ENCODE peak calls at places on chromosomes 1 and 21, in four cellular contexts. G is fibroblast of lung, D is HFFc6, W is HFF-Myc. C is an unnamed sample.
A peak's percentile ranks its signal among the peaks of the same experiment; 100 is the strongest.

GRCh38 chr1:87642581-87643129 is 314.0 kb downstream of the LMO4 start:
- DNase-seq in W (no peak), D (no peak), G (no peak), C (no peak)

GRCh38 chr1:216823731-216824130 is 100.5 kb upstream of the ESRRG start:
- DNase-seq in W (no peak), G (no peak), D (no peak), C (no peak)

GRCh38 chr1:199700551-199700950 is 327.0 kb upstream of the NR5A2 start:
- DNase-seq in D (no peak), G (no peak), W (no peak), C (no peak)

GRCh38 chr1:226002667-226003501 is 3.7 kb upstream of the SDE2 start:
- DNase-seq in D (peak; percentile 31), W (peak; percentile 54), G (no peak), C (no peak)

GRCh38 chr1:27940297-27940696 is 5.5 kb downstream of the SMPDL3B start:
- DNase-seq in W (no peak), G (peak; percentile 31), D (no peak), C (no peak)

GRCh38 chr1:51044834-51045233 is 57.2 kb upstream of the C1orf185 start:
- DNase-seq in W (no peak), G (peak; percentile 35), D (peak; percentile 10), C (no peak)

GRCh38 chr1:32695098-32695904 is 7.3 kb downstream of the SYNC start:
- DNase-seq in W (no peak), D (peak; percentile 72), G (peak; percentile 67), C (peak; percentile 66)

GRCh38 chr1:55575571-55576279 is 360.6 kb upstream of the USP24 start:
- DNase-seq in W (no peak), D (no peak), G (no peak), C (no peak)

GRCh38 chr21:46229133-46229922 is 754 bp upstream of the LSS start:
- DNase-seq in D (no peak), G (no peak), W (no peak), C (no peak)

GRCh38 chr1:41314781-41315481 is 46.3 kb upstream of the FOXO6 start:
- DNase-seq in W (no peak), D (peak; percentile 59), G (peak; percentile 15), C (no peak)

GRCh38 chr1:168236836-168237611 is 11.2 kb downstream of the SFT2D2 start:
- DNase-seq in G (no peak), W (no peak), D (no peak), C (no peak)

GRCh38 chr21:45421846-45422775 is 17.1 kb downstream of the COL18A1 start:
- DNase-seq in W (no peak), G (no peak), D (no peak), C (no peak)

GRCh38 chr1:154434346-154435075 is 29.4 kb downstream of the IL6R start:
- DNase-seq in D (no peak), W (no peak), G (peak; percentile 87), C (no peak)

GRCh38 chr1:204206121-204206520 is 7.7 kb downstream of the GOLT1A start:
- DNase-seq in D (peak; percentile 65), G (no peak), W (no peak), C (no peak)

GRCh38 chr1:54474500-54475235 is 68.5 kb upstream of the SSBP3 start:
- DNase-seq in D (no peak), G (no peak), W (no peak), C (no peak)

GRCh38 chr1:183821309-183822080 is 16.6 kb downstream of the RGL1 start:
- DNase-seq in D (peak; percentile 11), G (no peak), W (no peak), C (no peak)

GRCh38 chr1:36034692-36035091 is 49.2 kb upstream of the TEKT2 start:
- DNase-seq in W (peak; percentile 3), D (peak; percentile 46), G (no peak), C (no peak)

GRCh38 chr1:31760422-31760900 is 3.7 kb downstream of the ADGRB2 start:
- DNase-seq in G (no peak), D (no peak), W (no peak), C (no peak)

GRCh38 chr1:107442545-107442944 is 301.7 kb downstream of the NTNG1 start:
- DNase-seq in G (no peak), D (no peak), W (no peak), C (no peak)

GRCh38 chr21:16620921-16621320 is 891.1 kb downstream of the USP25 start:
- DNase-seq in D (no peak), W (no peak), G (no peak), C (no peak)

GRCh38 chr21:45093064-45093532 is 18.7 kb downstream of the ADARB1 start:
- DNase-seq in G (no peak), W (no peak), D (no peak), C (no peak)

GRCh38 chr1:71080178-71080781 is 555 bp downstream of the ZRANB2 start:
- DNase-seq in G (peak; percentile 25), D (no peak), W (no peak), C (no peak)

GRCh38 chr1:114032271-114033218 is 53.3 kb downstream of the OLFML3 start:
- DNase-seq in D (peak; percentile 86), W (no peak), G (peak; percentile 36), C (no peak)

GRCh38 chr1:20950689-20951088 is 163.6 kb upstream of the HP1BP3 start:
- DNase-seq in W (no peak), D (no peak), G (no peak), C (no peak)

GRCh38 chr1:113924473-113924872 is 4.7 kb upstream of the HIPK1 start:
- DNase-seq in G (no peak), W (no peak), D (no peak), C (no peak)

GRCh38 chr1:4691766-4692405 is 37.5 kb downstream of the AJAP1 start:
- DNase-seq in D (no peak), G (no peak), W (no peak), C (no peak)

GRCh38 chr1:224333309-224333926 is 3.4 kb upstream of the NVL start:
- DNase-seq in W (peak; percentile 22), D (peak; percentile 51), G (peak; percentile 79), C (no peak)
- TF ChIP-seq CTCF in W (peak; percentile 58), D (peak; percentile 89), G (peak; percentile 61), C (peak; percentile 55)

GRCh38 chr1:44705470-44705869 is 25.5 kb downstream of the RNU5D-1 start:
- DNase-seq in G (no peak), D (no peak), W (no peak), C (no peak)

GRCh38 chr1:44705938-44706337 is 25.0 kb downstream of the RNU5D-1 start:
- DNase-seq in G (no peak), D (no peak), W (no peak), C (no peak)

GRCh38 chr1:44713321-44713781 is 17.6 kb downstream of the RNU5D-1 start:
- DNase-seq in D (no peak), W (no peak), G (no peak), C (no peak)

GRCh38 chr1:44707112-44707881 is 23.7 kb downstream of the RNU5D-1 start:
- DNase-seq in D (peak; percentile 96), G (peak; percentile 70), W (peak; percentile 79), C (peak; percentile 68)

GRCh38 chr1:44707959-44708831 is 22.8 kb downstream of the RNU5D-1 start:
- DNase-seq in G (peak; percentile 57), D (peak; percentile 41), W (peak; percentile 24), C (peak; percentile 22)
- TF ChIP-seq CTCF in G (peak; percentile 66), D (peak; percentile 78), W (peak; percentile 51), C (peak; percentile 70)

GRCh38 chr1:78060857-78061563 is 15.2 kb downstream of the GIPC2 start:
- DNase-seq in G (no peak), W (no peak), D (no peak), C (no peak)
- TF ChIP-seq CTCF in G (no peak), W (no peak), D (peak; percentile 42), C (no peak)

GRCh38 chr1:233509596-233509995 is 104.3 kb upstream of the KCNK1 start:
- DNase-seq in W (no peak), G (no peak), D (no peak), C (no peak)
- TF ChIP-seq CTCF in W (no peak), G (no peak), D (no peak), C (no peak)

DNA sequence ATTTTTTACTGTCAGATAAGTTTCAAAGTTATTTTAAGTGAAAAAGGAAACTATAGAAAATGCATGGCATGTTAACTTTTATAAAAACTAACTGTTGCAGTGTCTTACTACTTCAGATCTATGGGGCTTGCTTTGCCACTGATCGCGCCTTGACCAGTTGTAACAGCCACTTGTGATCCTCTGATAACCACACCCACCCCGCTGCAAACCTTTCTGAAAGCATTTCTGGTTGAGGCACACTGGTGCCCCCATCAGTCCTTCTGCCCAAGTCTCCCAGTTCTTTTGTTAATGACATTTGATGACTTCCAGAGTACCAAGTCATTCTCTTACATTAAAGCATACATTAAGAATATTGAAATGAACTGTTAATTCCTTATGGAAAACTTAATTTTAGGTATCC is 64.9 kb downstream of the PRDM2 start:
- DNase-seq in W (no peak), G (no peak), D (no peak), C (no peak)
- TF ChIP-seq CTCF in W (no peak), G (no peak), D (no peak), C (no peak)

DNA sequence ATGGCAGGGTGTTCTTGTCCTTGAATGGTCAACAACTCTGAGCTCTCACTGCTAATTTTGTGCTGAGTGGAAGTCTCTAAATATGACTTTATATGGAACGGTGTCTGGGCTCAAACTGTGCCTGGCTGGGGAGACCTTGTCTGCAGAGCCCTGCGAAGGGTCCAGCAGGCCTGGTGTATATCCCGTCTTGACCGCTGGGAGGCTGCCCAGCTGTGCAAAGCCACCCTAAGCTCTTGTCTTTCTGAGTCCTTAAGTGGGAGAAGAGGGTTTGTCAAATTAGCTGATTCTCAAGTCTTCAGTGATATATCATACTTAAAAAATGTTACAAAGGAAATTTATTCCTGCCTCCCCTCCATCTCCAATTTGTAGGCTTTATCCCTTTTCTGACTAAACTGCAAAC is 198.7 kb downstream of the KCNJ6 start:
- DNase-seq in W (no peak), D (no peak), G (no peak), C (no peak)
- TF ChIP-seq CTCF in W (no peak), D (peak; percentile 38), G (no peak), C (no peak)

C was measured in AG09319.